ENCODE peak calls at places on chromosomes 2 and 18, in five cellular contexts. O is SK-MEL-5; C is stimulated activated CD8-positive, alpha-beta memory T cell treated with anti-CD3 and anti-CD28 coated beads, Interleukin-4, amount 100 ng/mL, for 1 hour; A is T-helper 1 cell; R is tibial artery. T is an unnamed sample.

GRCh38 chr18:35043207-35043606 is 2.0 kb downstream of the MAPRE2 start:
- DNase-seq in O (no peak), C (no peak), R (no peak), A (no peak), T (no peak)

GRCh38 chr18:36366994-36367839 is 69.7 kb downstream of the FHOD3 start:
- DNase-seq in C (no peak), O (peak; percentile 58), A (no peak), R (peak; percentile 25), T (no peak)

GRCh38 chr18:69528439-69528838 is 127.8 kb downstream of the DOK6 start:
- DNase-seq in O (no peak), R (no peak), A (no peak), C (no peak), T (no peak)

GRCh38 chr2:111716901-111717635 is 166.9 kb downstream of the ANAPC1 start:
- DNase-seq in R (no peak), C (no peak), O (no peak), A (no peak), T (no peak)

GRCh38 chr18:75374466-75374865 is 53.0 kb downstream of the SMIM21 start:
- DNase-seq in C (no peak), R (no peak), O (no peak), A (no peak), T (no peak)

GRCh38 chr18:12934454-12935071 is 13.2 kb upstream of the SEH1L start:
- DNase-seq in A (peak; percentile 47), O (peak; percentile 84), C (peak; percentile 55), R (peak; percentile 84), T (peak; percentile 62)

GRCh38 chr2:8627019-8627691 is 54.7 kb upstream of the ID2 start:
- DNase-seq in C (no peak), R (no peak), O (no peak), A (no peak), T (no peak)

GRCh38 chr18:65091737-65092329 is 659.0 kb upstream of the CDH7 start:
- DNase-seq in A (no peak), R (no peak), O (peak; percentile 68), C (no peak), T (no peak)

GRCh38 chr2:27264753-27265535 is 2.1 kb upstream of the SLC30A3 start:
- DNase-seq in O (peak; percentile 58), A (peak; percentile 48), R (peak; percentile 37), C (no peak), T (peak; percentile 68)

GRCh38 chr2:109339519-109339991 is 210.6 kb downstream of the SH3RF3 start:
- DNase-seq in A (no peak), R (no peak), C (no peak), O (no peak), T (no peak)

GRCh38 chr18:22136395-22136794 is 33.0 kb upstream of the GATA6 start:
- DNase-seq in O (no peak), A (no peak), R (no peak), C (no peak), T (no peak)

GRCh38 chr2:112031473-112031872 is 23.6 kb upstream of the TMEM87B start:
- DNase-seq in A (no peak), C (no peak), O (peak; percentile 75), R (peak; percentile 41), T (no peak)

GRCh38 chr2:46393865-46394264 is 85.5 kb upstream of the TMEM247 start:
- DNase-seq in A (no peak), R (no peak), O (no peak), C (no peak), T (no peak)

GRCh38 chr2:214753455-214753854 is 56.0 kb downstream of the BARD1 start:
- DNase-seq in O (no peak), C (no peak), A (no peak), R (no peak), T (no peak)

GRCh38 chr18:26813043-26813442 is 52.5 kb downstream of the AQP4 start:
- DNase-seq in O (peak; percentile 65), R (no peak), C (no peak), A (no peak), T (no peak)

GRCh38 chr2:185668710-185669109 is 69.9 kb upstream of the FSIP2 start:
- DNase-seq in R (no peak), C (no peak), O (no peak), A (no peak), T (no peak)

GRCh38 chr2:227655454-227655853 is 11.2 kb upstream of the SCYGR5 start:
- DNase-seq in O (peak; percentile 29), R (peak; percentile 38), C (no peak), A (no peak), T (no peak)

GRCh38 chr2:29053680-29054400 is 20.5 kb downstream of the PCARE start:
- DNase-seq in C (no peak), R (no peak), O (peak; percentile 47), A (no peak), T (no peak)

GRCh38 chr18:48022531-48023330 is 92.3 kb upstream of the SMAD2 start:
- DNase-seq in O (peak; percentile 84), C (no peak), A (no peak), R (no peak), T (no peak)